ENCODE peak calls at places on chromosomes 5 and 9, in six cellular contexts. O, Y, R, U, E and G are unnamed samples.

GRCh38 chr9:85215936-85216335 is 525.8 kb downstream of the AGTPBP1 start:
- DNase-seq in O (no peak), Y (no peak), R (no peak), U (no peak), E (no peak), G (no peak)

GRCh38 chr5:169657127-169657526 is 20.1 kb downstream of the DOCK2 start:
- DNase-seq in O (no peak), Y (no peak), R (no peak), U (no peak), E (no peak), G (no peak)

GRCh38 chr5:128764910-128765309 is 200.4 kb upstream of the SLC27A6 start:
- DNase-seq in O (no peak), Y (no peak), R (no peak), U (no peak), E (no peak), G (no peak)

GRCh38 chr5:137582218-137582617 is 83.1 kb upstream of the SPOCK1 start:
- DNase-seq in O (no peak), Y (no peak), R (no peak), U (no peak), E (no peak), G (no peak)

GRCh38 chr9:89773170-89773569 is 168.4 kb downstream of the GADD45G start:
- DNase-seq in O (no peak), Y (no peak), R (no peak), U (no peak), E (no peak), G (no peak)

GRCh38 chr5:73114029-73114688 is 6.2 kb upstream of the TMEM171 start:
- DNase-seq in O (no peak), Y (no peak), R (no peak), U (no peak), E (no peak), G (no peak)

GRCh38 chr9:75390951-75391350 is 302.6 kb downstream of the OSTF1 start:
- DNase-seq in O (no peak), Y (no peak), R (no peak), U (no peak), E (peak; percentile 56), G (no peak)

GRCh38 chr5:120314201-120314600 is 149.9 kb upstream of the PRR16 start:
- DNase-seq in O (no peak), Y (no peak), R (no peak), U (no peak), E (no peak), G (no peak)

GRCh38 chr9:127822108-127822507 is 19.4 kb downstream of the FPGS start:
- DNase-seq in O (no peak), Y (no peak), R (no peak), U (no peak), E (no peak), G (no peak)

GRCh38 chr5:171143926-171144325 is 165.1 kb upstream of the TLX3 start:
- DNase-seq in O (no peak), Y (no peak), R (no peak), U (no peak), E (no peak), G (no peak)

GRCh38 chr5:3394877-3395599 is 200.6 kb upstream of the IRX1 start:
- DNase-seq in O (no peak), Y (no peak), R (no peak), U (no peak), E (no peak), G (no peak)

GRCh38 chr5:123154857-123155467 is 65.9 kb downstream of the PRDM6 start:
- DNase-seq in O (no peak), Y (no peak), R (no peak), U (no peak), E (no peak), G (no peak)

GRCh38 chr5:10583663-10584572 is 20.0 kb downstream of the ANKRD33B start:
- DNase-seq in O (no peak), Y (no peak), R (no peak), U (no peak), E (no peak), G (no peak)

GRCh38 chr9:88462191-88462590 is 72.8 kb upstream of the NXNL2 start:
- DNase-seq in O (no peak), Y (no peak), R (no peak), U (no peak), E (no peak), G (no peak)

GRCh38 chr5:154308457-154309360 is 118.2 kb downstream of the GALNT10 start:
- DNase-seq in O (no peak), Y (no peak), R (no peak), U (peak; percentile 58), E (no peak), G (no peak)

GRCh38 chr5:83473344-83474169 is 2.0 kb downstream of the VCAN start:
- DNase-seq in O (peak; percentile 76), Y (peak; percentile 14), R (no peak), U (peak; percentile 88), E (peak; percentile 97), G (no peak)

GRCh38 chr5:170633235-170634041 is 129.6 kb downstream of the KCNIP1 start:
- DNase-seq in O (peak; percentile 31), Y (no peak), R (no peak), U (peak; percentile 36), E (peak; percentile 76), G (no peak)

GRCh38 chr9:75233011-75233410 is 144.7 kb downstream of the OSTF1 start:
- DNase-seq in O (no peak), Y (no peak), R (no peak), U (no peak), E (no peak), G (no peak)